ENCODE peak calls at places on chromosomes 4 and X, in seven cellular contexts. I, V, G, Y, T, B and Q are unnamed samples.

GRCh38 chr4:1654216-1654945 is 29.7 kb downstream of the FAM53A start:
- DNase-seq in I (no peak), V (no peak), G (no peak), Y (no peak), T (no peak), B (no peak), Q (no peak)

GRCh38 chr4:42710329-42710728 is 53.4 kb upstream of the ATP8A1 start:
- DNase-seq in I (no peak), V (no peak), G (no peak), Y (no peak), T (no peak), B (no peak), Q (no peak)

GRCh38 chr4:7189066-7189465 is 3.3 kb upstream of the SORCS2 start:
- DNase-seq in I (peak), V (no peak), G (no peak), Y (no peak), T (no peak), B (no peak), Q (no peak)

GRCh38 chr4:8277356-8278008 is 7.9 kb downstream of the HTRA3 start:
- DNase-seq in I (no peak), V (no peak), G (no peak), Y (no peak), T (no peak), B (no peak), Q (no peak)

GRCh38 chrX:48794993-48795501 is 6.8 kb upstream of the HDAC6 start:
- DNase-seq in I (no peak), V (peak), G (peak), Y (no peak), T (no peak), B (peak), Q (peak)

GRCh38 chr4:122762520-122762919 is 30.0 kb downstream of the BBS12 start:
- DNase-seq in I (no peak), V (no peak), G (no peak), Y (no peak), T (no peak), B (no peak), Q (no peak)

GRCh38 chr4:83360018-83360417 is 25.4 kb upstream of the HPSE start:
- DNase-seq in I (no peak), V (no peak), G (no peak), Y (no peak), T (no peak), B (no peak), Q (no peak)

GRCh38 chr4:39335566-39335965 is 30.6 kb downstream of the RFC1 start:
- DNase-seq in I (no peak), V (no peak), G (no peak), Y (no peak), T (no peak), B (no peak), Q (no peak)

GRCh38 chrX:42119076-42119475 is 195.7 kb upstream of the CASK start:
- DNase-seq in I (no peak), V (peak), G (peak), Y (no peak), T (no peak), B (no peak), Q (peak)

GRCh38 chr4:112277705-112278448 is 7.8 kb downstream of the TIFA start:
- DNase-seq in I (no peak), V (no peak), G (no peak), Y (no peak), T (no peak), B (peak), Q (no peak)

GRCh38 chrX:103254171-103254824 is 657 bp downstream of the TCEAL8 start:
- DNase-seq in I (peak), V (peak), G (peak), Y (peak), T (peak), B (no peak), Q (peak)

DNA sequence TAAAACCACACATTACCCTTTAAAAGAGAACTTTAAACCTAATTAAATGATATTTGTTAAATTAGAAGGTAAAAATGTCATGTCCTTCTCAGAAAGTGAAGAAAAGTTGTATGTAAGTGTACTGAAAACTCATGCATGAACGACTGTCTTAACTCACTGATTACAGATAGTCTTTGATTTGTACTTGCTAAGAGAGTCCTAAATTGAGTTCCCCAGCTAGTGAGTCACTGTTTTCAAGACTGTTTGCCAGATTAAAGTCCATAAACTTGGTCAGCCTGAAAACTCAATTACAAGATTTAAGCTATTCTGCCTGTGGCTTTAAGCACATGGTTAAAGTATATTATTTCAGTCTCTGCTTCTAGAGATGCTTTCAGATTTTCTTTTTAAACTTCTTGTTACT is 124.9 kb upstream of the ZCCHC13 start:
- DNase-seq in I (no peak), V (no peak), G (peak), Y (no peak), T (no peak), B (no peak), Q (peak)
- H3K23ac ChIP-seq in I (no peak), V (no peak), G (no peak), Y (no peak), T (no peak), B (no peak), Q (no peak)

DNA sequence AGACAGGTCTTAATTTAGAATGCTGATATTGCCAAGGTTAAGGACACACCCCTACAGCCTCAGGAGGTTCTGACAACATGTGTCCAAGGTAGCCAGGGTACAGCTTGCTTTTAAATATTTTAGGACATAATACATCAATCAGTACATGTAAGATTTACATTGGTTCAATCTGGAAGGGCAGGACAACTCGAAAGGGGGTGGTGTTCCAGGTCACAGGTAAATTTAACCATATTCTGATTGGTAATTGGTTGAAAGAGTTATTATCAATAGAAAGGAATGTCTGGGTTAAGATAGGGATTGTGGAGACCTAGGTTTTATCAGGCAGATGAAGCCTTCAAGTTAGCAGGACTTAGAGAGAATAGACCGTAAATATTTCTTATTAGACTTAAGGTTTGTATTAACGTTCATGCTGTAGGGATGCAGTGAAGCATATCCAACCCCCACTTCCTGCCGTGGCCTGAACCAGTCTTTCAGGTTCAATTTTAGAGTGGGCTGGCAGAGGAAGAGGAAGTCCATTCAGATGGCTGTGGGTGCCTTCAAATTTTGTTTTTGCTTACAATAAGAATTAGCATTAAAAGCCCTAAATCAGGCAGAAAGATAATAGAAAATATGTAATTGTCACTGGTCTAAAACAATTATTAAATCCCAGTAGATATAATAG is 136.5 kb upstream of the GALNTL6 start:
- DNase-seq in I (no peak), V (no peak), G (no peak), Y (no peak), T (no peak), B (no peak), Q (no peak)
- H2AK5ac ChIP-seq in I (no peak), V (no peak), G (no peak), Y (no peak), T (no peak), B (no peak), Q (no peak)

GRCh38 chrX:29665532-29665931 is 549.8 kb upstream of the MAGEB2 start:
- DNase-seq in I (no peak), V (no peak), G (no peak), Y (no peak), T (no peak), B (no peak), Q (no peak)
- H3K23ac ChIP-seq in I (no peak), V (no peak), G (no peak), Y (no peak), T (no peak), B (no peak), Q (no peak)

GRCh38 chrX:112714357-112714918 is 34.7 kb upstream of the LHFPL1 start:
- DNase-seq in I (no peak), V (no peak), G (peak), Y (no peak), T (no peak), B (no peak), Q (no peak)
- H2AK5ac ChIP-seq in I (no peak), V (no peak), G (no peak), Y (no peak), T (no peak), B (no peak), Q (no peak)

DNA sequence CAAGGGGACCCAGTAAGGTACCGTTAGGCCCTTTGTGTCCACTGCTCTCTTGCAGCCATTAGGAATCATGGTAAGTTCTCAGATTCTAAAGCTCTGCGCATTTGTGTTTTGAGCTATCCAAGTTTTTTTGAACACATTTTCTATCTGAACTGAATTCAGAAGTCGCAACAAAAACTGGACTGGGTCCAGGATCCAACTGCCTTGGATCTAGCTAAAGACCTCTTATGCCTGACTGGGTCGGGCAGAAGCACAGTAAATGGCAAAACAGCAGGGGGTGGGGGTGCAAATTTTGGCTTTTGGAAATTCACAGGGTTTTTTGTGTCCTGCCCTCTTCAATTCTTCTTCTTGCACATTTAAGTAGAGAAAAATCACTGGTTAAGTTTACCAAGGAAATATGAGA is 30.0 kb downstream of the RCHY1 start:
- DNase-seq in I (no peak), V (no peak), G (no peak), Y (no peak), T (no peak), B (no peak), Q (no peak)
- H3K23ac ChIP-seq in I (no peak), V (no peak), G (no peak), Y (no peak), T (no peak), B (no peak), Q (no peak)

DNA sequence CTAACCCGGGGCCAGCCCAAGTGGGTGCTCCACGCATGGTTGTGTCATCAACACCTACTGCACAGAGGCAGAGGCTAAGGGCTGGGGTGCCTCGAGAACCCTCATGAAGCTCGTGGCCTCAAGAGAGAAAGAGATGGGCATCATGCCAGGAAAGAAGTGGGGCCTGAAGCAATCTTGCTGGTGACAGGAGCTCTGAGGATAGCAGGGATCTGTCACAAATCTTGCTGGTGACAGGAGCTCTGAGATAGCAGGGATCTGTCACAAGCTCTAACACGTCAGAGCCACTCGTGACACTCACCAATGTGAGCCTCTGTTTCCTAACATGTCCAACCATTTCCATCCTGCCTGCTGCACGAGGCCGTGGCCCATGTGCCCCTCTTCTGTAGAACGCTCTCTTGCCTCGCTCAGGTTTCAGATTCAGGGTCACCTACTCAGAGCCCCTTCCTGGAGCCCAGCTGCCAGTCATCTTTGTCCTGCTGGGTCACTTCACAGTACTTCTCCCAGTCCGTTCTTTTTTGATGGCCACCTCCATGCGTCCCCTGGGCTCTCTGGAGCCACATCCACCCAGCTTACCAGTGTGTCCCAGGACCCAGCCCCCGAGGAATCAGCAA is 21.1 kb downstream of the PNMA6E start:
- DNase-seq in I (no peak), V (no peak), G (no peak), Y (no peak), T (no peak), B (no peak), Q (peak)
- H2AK5ac ChIP-seq in I (no peak), V (no peak), G (no peak), Y (no peak), T (no peak), B (no peak), Q (no peak)

GRCh38 chrX:97050413-97050812 is 166.7 kb downstream of the RPA4 start:
- DNase-seq in I (no peak), V (no peak), G (peak), Y (no peak), T (no peak), B (no peak), Q (no peak)
- H3K23ac ChIP-seq in I (no peak), V (no peak), G (no peak), Y (no peak), T (no peak), B (no peak), Q (no peak)

GRCh38 chr4:101028886-101029285 is 318.4 kb downstream of the PPP3CA start:
- DNase-seq in I (no peak), V (no peak), G (no peak), Y (no peak), T (no peak), B (no peak), Q (no peak)

GRCh38 chr4:101022151-101023024 is 324.9 kb downstream of the PPP3CA start:
- DNase-seq in I (no peak), V (no peak), G (peak), Y (no peak), T (no peak), B (no peak), Q (no peak)

GRCh38 chr4:101025755-101026154 is 321.6 kb downstream of the PPP3CA start:
- DNase-seq in I (no peak), V (no peak), G (no peak), Y (no peak), T (no peak), B (no peak), Q (no peak)

GRCh38 chr4:101031971-101032370 is 315.4 kb downstream of the PPP3CA start:
- DNase-seq in I (peak), V (peak), G (no peak), Y (peak), T (peak), B (no peak), Q (no peak)

DNA sequence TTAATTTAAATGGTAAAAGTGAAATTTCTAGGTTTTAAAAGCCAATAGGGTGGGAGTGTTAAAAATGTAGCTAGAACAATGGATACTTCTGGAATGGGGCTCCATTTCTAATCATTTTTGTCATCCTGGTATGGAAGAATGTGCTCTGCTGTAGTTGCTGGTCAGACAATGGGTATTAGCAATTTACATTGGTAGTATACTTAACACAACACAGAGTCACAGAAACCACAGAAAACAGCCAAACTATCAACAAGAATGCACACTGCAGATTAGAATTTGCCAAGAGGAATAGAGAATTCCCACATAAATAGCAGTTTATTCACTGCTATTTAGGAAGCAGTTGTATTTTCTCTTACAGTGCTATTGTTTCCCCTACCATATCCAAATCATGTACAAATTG is 319.6 kb downstream of the PPP3CA start:
- DNase-seq in I (no peak), V (no peak), G (no peak), Y (no peak), T (no peak), B (no peak), Q (no peak)
- H2AK5ac ChIP-seq in I (no peak), V (no peak), G (no peak), Y (no peak), T (no peak), B (no peak), Q (no peak)

DNA sequence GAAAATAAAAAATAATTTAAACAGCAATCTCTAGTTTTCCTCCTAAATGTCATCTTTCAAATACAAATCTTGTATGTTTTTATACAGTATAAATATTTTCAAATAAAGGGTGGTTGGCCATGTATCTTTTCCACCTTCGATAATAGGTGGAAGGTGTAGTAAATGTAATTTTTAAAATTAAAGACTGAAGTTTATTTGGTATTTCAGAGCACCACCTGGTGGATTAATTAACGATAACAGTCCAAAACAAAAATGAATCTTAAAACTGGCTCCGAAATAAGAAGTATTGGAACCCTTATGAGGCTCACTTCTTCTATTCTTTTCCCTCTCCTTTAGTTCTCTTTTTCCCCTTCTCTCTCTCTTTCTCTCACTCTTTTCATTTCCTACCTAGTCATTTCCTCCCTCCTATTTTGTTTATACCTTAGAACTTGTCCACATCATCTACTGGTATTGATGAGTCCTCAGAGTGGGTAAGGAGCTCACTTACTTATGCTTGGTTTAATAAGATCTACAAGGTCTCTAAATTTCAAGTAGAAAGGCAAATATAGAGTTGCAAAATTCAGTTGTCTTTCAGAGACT is 82.9 kb upstream of the EXOC1L start:
- DNase-seq in I (no peak), V (no peak), G (peak), Y (no peak), T (no peak), B (no peak), Q (no peak)
- H3K23ac ChIP-seq in I (no peak), V (no peak), G (no peak), Y (no peak), T (no peak), B (no peak), Q (no peak)